ENCODE peak calls at places on chromosomes 4 and X, in seven cellular contexts. E, Z, A, Q, R, N and P are unnamed samples.

GRCh38 chrX:115339441-115340025 is 50.0 kb downstream of the LUZP4 start:
- DNase-seq in N (no peak), Q (no peak), Z (no peak), E (no peak), A (no peak), R (no peak), P (no peak)

GRCh38 chr4:164359881-164360280 is 394.1 kb upstream of the SMIM31 start:
- DNase-seq in Q (no peak), E (no peak), Z (no peak), A (no peak), N (no peak), R (no peak), P (no peak)

GRCh38 chr4:125773502-125773901 is 458.7 kb downstream of the FAT4 start:
- DNase-seq in Z (no peak), Q (no peak), R (no peak), N (no peak), A (no peak), E (no peak), P (no peak)

GRCh38 chr4:158068063-158068462 is 104.8 kb downstream of the GASK1B start:
- DNase-seq in Z (no peak), Q (no peak), N (no peak), E (no peak), R (no peak), A (no peak), P (peak; percentile 4)

GRCh38 chr4:104490770-104491395 is 3.8 kb downstream of the CXXC4 start:
- DNase-seq in N (peak; percentile 97), R (peak; percentile 65), E (peak; percentile 78), A (peak; percentile 53), Q (peak; percentile 45), Z (no peak), P (peak; percentile 70)

GRCh38 chr4:104747635-104748034 is 252.9 kb upstream of the CXXC4 start:
- DNase-seq in E (no peak), A (no peak), N (no peak), Z (no peak), Q (no peak), R (no peak), P (peak; percentile 55)

GRCh38 chr4:84971319-84971932 is 4.9 kb upstream of the WDFY3 start:
- DNase-seq in E (no peak), R (peak; percentile 72), A (peak; percentile 32), N (peak; percentile 68), Q (no peak), Z (no peak), P (peak; percentile 58)

GRCh38 chrX:132271330-132271729 is 52.1 kb upstream of the RAP2C start:
- DNase-seq in N (no peak), R (no peak), E (no peak), Z (no peak), A (no peak), Q (no peak), P (no peak)

GRCh38 chr4:4912155-4912554 is 52.7 kb downstream of the MSX1 start:
- DNase-seq in R (no peak), Z (no peak), A (no peak), E (no peak), N (no peak), Q (no peak), P (no peak)

GRCh38 chr4:73308286-73308685 is 49.7 kb upstream of the ANKRD17 start:
- DNase-seq in E (no peak), R (peak; percentile 56), Q (no peak), N (peak; percentile 6), Z (no peak), A (peak; percentile 10), P (no peak)

GRCh38 chrX:39440734-39441305 is 639.6 kb downstream of the MID1IP1 start:
- DNase-seq in E (no peak), Z (no peak), Q (no peak), N (no peak), R (no peak), A (no peak), P (peak; percentile 46)

GRCh38 chr4:7398104-7398423 is 36.7 kb downstream of the PSAPL1 start:
- DNase-seq in N (peak; percentile 96), A (no peak), R (no peak), Q (no peak), Z (no peak), E (no peak), P (peak; percentile 25)

GRCh38 chrX:24090300-24091200 is 35.8 kb downstream of the EIF2S3 start:
- DNase-seq in Z (no peak), Q (no peak), N (no peak), R (no peak), A (no peak), E (no peak), P (no peak)

GRCh38 chr4:170090667-170091052 is 904 bp upstream of the AADAT start:
- DNase-seq in A (peak; percentile 37), N (peak; percentile 46), Z (no peak), Q (no peak), R (no peak), E (no peak), P (peak; percentile 52)

GRCh38 chr4:7337196-7338058 is 97.3 kb downstream of the PSAPL1 start:
- DNase-seq in E (no peak), Z (no peak), R (no peak), N (no peak), A (no peak), Q (no peak), P (no peak)

GRCh38 chr4:154205471-154205870 is 286.1 kb downstream of the DCHS2 start:
- DNase-seq in E (no peak), N (no peak), R (no peak), Q (no peak), Z (no peak), A (no peak), P (no peak)

GRCh38 chr4:88957570-88957969 is 99.4 kb downstream of the FAM13A start:
- DNase-seq in Z (no peak), N (no peak), E (no peak), Q (no peak), R (no peak), A (no peak), P (no peak)

GRCh38 chr4:151744614-151745013 is 16.2 kb downstream of the GATB start:
- DNase-seq in A (peak; percentile 82), Z (no peak), E (no peak), N (no peak), R (no peak), Q (no peak), P (peak; percentile 97)